ENCODE peak calls at places on chromosome 18, in four cellular contexts. T is A549, Z is nephron progenitor cell, U is IMR-90. A is an unnamed sample.

GRCh38 chr18:71784777-71785176 is 759.4 kb downstream of the CBLN2 start:
- DNase-seq in T (peak), Z (peak), U (no peak), A (no peak)

GRCh38 chr18:62425465-62426190 is 97.2 kb upstream of the ZCCHC2 start:
- DNase-seq in T (peak), Z (peak), U (peak), A (no peak)

GRCh38 chr18:76434452-76434851 is 60.6 kb downstream of the ZNF516 start:
- DNase-seq in T (no peak), Z (no peak), U (no peak), A (no peak)

GRCh38 chr18:45854036-45854586 is 28.6 kb downstream of the SIGLEC15 start:
- DNase-seq in T (no peak), Z (no peak), U (no peak), A (no peak)

GRCh38 chr18:10935588-10935987 is 213.8 kb downstream of the PIEZO2 start:
- DNase-seq in T (no peak), Z (no peak), U (no peak), A (no peak)

GRCh38 chr18:57447154-57447621 is 12.0 kb downstream of the ONECUT2 start:
- DNase-seq in T (no peak), Z (peak), U (peak), A (no peak)

GRCh38 chr18:47209166-47209565 is 33.0 kb upstream of the IER3IP1 start:
- DNase-seq in T (no peak), Z (no peak), U (no peak), A (no peak)

GRCh38 chr18:37364237-37364636 is 201.4 kb downstream of the CELF4 start:
- DNase-seq in T (no peak), Z (no peak), U (no peak), A (no peak)

GRCh38 chr18:35178260-35178659 is 62.6 kb upstream of the ZNF397 start:
- DNase-seq in T (no peak), Z (no peak), U (peak), A (no peak)

GRCh38 chr18:32529737-32530420 is 59.2 kb upstream of the GAREM1 start:
- DNase-seq in T (no peak), Z (no peak), U (no peak), A (no peak)

GRCh38 chr18:79366177-79367094 is 29.3 kb upstream of the NFATC1 start:
- DNase-seq in T (no peak), Z (no peak), U (peak), A (no peak)

GRCh38 chr18:475202-475624 is 25.3 kb downstream of the COLEC12 start:
- DNase-seq in T (no peak), Z (peak), U (peak), A (no peak)

GRCh38 chr18:28357785-28358401 is 181.0 kb upstream of the CDH2 start:
- DNase-seq in T (peak), Z (no peak), U (no peak), A (no peak)

GRCh38 chr18:66511810-66512209 is 92.1 kb downstream of the CDH19 start:
- DNase-seq in T (peak), Z (no peak), U (no peak), A (no peak)

GRCh38 chr18:24702001-24702400 is 241.6 kb downstream of the HRH4 start:
- DNase-seq in T (no peak), Z (no peak), U (no peak), A (no peak)

GRCh38 chr18:23994361-23994902 is 20.1 kb upstream of the TTC39C start:
- DNase-seq in T (peak), Z (no peak), U (peak), A (no peak)

GRCh38 chr18:9401166-9401565 is 66.6 kb downstream of the TWSG1 start:
- DNase-seq in T (no peak), Z (no peak), U (no peak), A (no peak)

GRCh38 chr18:41870191-41870590 is 84.8 kb upstream of the PIK3C3 start:
- DNase-seq in T (no peak), Z (no peak), U (no peak), A (no peak)

GRCh38 chr18:72107647-72108046 is 436.5 kb downstream of the CBLN2 start:
- DNase-seq in T (peak), Z (no peak), U (no peak), A (no peak)

GRCh38 chr18:8662574-8663255 is 42.6 kb upstream of the MTCL1 start:
- DNase-seq in T (no peak), Z (no peak), U (no peak), A (no peak)

GRCh38 chr18:26549486-26550435 is 1.4 kb upstream of the KCTD1 start:
- DNase-seq in T (peak), Z (peak), U (peak), A (peak)

GRCh38 chr18:40133253-40133652 is 1821.8 kb upstream of the PIK3C3 start:
- DNase-seq in T (no peak), Z (no peak), U (no peak), A (no peak)

GRCh38 chr18:61400714-61401113 is 67.5 kb downstream of the CDH20 start:
- DNase-seq in T (no peak), Z (no peak), U (peak), A (no peak)

GRCh38 chr18:44589709-44590108 is 91.0 kb upstream of the SETBP1 start:
- DNase-seq in T (no peak), Z (no peak), U (peak), A (no peak)

GRCh38 chr18:44594779-44595467 is 85.8 kb upstream of the SETBP1 start:
- DNase-seq in T (no peak), Z (no peak), U (peak), A (no peak)

GRCh38 chr18:44588466-44588865 is 92.2 kb upstream of the SETBP1 start:
- DNase-seq in T (no peak), Z (no peak), U (no peak), A (no peak)

GRCh38 chr18:44590976-44591375 is 89.7 kb upstream of the SETBP1 start:
- DNase-seq in T (no peak), Z (no peak), U (no peak), A (no peak)

DNA sequence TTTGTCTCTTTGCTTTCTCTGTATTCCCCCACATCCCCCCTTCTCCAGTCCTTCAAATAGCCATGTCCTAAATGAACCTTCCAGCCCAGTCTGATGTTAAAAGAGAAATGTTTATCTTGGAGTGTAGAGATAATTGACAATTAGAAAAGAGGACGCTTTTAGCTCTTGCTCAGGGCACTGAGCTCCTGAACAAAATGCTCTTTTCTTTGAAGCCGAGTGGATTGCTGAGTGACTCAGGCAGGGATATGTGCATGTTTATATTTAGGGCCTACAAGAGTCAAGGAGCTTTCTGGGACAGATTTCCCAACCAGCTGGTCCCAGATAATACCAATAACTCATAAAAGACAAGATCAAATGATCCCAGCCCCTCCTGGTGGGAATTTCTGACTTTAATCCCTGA is 88.0 kb upstream of the SETBP1 start:
- DNase-seq in T (no peak), Z (no peak), U (peak), A (no peak)
- TF ChIP-seq CTCF in T (no peak), Z (no peak), U (no peak), A (no peak)

GRCh38 chr18:50310080-50310479 is 22.6 kb upstream of the CXXC1 start:
- DNase-seq in T (no peak), Z (no peak), U (no peak), A (no peak)

GRCh38 chr18:50311573-50312106 is 24.1 kb upstream of the CXXC1 start:
- DNase-seq in T (no peak), Z (no peak), U (no peak), A (no peak)

GRCh38 chr18:50313873-50314460 is 26.5 kb upstream of the CXXC1 start:
- DNase-seq in T (no peak), Z (no peak), U (no peak), A (no peak)

GRCh38 chr18:50313031-50313607 is 25.6 kb upstream of the CXXC1 start:
- DNase-seq in T (no peak), Z (no peak), U (no peak), A (no peak)

GRCh38 chr18:50312296-50313030 is 25.0 kb upstream of the CXXC1 start:
- DNase-seq in T (no peak), Z (no peak), U (no peak), A (no peak)
- TF ChIP-seq CTCF in T (no peak), Z (no peak), U (no peak), A (no peak)

GRCh38 chr18:3885209-3885792 is 435.3 kb downstream of the TGIF1 start:
- DNase-seq in T (peak), Z (no peak), U (no peak), A (no peak)
- TF ChIP-seq CTCF in T (peak), Z (no peak), U (no peak), A (no peak)

DNA sequence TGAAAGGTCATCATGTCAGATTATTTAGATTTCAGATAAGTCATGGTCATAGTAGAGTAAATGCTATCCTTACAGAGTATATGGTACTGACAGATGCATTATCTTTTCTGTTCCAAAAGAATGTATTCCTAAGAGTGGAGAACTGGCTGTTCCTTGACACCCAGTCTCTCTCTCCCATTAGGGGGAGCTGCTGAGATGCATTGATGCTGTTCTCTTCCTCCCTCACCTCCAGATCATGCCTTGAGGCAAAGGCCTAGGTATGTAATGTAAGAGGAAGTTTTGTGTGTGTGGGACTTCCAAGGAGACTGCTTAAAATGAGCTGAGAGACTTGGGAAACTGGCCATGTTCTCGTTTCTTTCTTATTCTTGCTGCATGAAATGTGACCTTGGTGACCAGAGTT is 979.5 kb upstream of the CELF4 start:
- DNase-seq in T (peak), Z (peak), U (no peak), A (no peak)
- TF ChIP-seq CTCF in T (no peak), Z (peak), U (no peak), A (no peak)

DNA sequence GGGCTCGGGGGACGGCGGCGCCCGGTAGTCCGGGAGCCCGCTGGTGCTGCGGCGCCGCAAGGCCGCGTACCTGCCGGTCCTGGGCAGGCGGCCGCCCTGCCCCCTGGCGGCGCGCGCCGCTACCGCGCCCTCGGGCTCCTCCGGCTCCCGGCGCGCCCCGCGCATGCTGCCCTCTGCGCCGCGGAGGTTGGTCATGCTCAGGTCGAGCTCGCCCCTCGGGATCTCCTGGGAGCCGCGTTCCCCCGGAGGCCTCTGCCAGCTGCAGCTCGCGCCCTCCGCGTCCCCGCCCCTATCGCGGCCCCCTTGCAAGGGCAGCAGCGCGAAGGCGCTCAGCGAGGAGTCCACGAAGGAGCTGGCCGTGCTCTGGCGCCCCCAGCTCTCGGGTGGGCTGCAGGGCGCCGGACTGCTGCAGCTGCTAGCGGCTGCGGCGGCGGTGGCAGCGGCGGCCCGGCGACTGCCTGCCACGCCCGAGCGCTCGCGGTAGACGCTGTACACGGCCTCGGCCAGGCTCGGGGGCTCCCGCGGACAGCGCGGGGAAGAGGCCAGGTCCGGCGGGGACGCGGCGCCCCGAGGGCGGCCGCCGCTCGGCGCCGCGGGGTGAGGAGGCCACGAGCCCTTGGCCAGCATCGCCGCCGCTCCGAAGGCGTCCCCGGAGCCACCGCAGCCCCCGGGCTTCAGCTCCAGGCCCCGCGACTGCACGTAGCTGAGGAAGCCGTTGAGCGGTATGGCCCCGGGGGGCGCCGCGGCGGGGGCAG is 4.5 kb downstream of the TMEM200C start:
- DNase-seq in T (peak), Z (peak), U (no peak), A (peak)
- TF ChIP-seq CTCF in T (peak), Z (no peak), U (peak), A (no peak)

DNA sequence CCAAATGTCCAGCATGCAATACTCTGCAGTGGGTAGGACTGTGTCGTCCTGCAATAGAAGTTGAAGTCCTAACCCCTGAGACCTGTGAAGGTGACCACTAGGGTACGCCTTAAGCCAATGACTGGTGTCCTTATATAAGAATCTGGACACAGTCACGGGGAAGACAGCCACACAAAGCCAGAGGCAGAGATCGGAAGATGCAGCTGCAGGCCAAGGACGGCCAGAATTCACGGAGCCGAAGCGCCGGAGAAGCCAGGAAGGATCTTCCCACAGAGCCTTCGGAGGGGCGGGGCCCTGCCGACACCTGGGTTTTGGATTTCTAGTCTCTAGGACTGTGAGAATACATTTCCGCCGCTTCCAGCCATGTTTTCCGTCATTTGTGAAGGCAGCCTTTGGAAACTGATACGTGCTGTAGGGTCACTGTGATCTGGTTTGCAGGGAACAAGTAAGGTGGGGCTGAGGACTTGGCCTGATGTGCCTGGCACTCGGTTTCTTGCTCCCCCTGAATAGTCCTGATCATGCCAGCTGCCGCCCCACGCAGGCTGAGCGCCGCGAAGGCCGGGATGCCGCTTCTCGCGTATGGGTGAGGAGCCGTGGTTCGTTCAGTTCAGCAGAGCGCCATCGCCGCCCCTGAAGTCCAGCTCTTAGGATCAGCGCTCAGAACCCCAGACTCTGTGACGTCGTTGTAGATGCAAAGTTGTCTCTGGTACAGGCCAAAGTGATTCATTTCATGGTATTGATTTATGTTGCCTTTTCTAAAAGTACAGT is 38.7 kb downstream of the PTGR3 start:
- DNase-seq in T (no peak), Z (no peak), U (no peak), A (no peak)
- TF ChIP-seq CTCF in T (no peak), Z (no peak), U (no peak), A (no peak)

GRCh38 chr18:12046751-12047335 is 46.8 kb upstream of the ANKRD62 start:
- DNase-seq in T (no peak), Z (no peak), U (no peak), A (no peak)
- TF ChIP-seq CTCF in T (peak), Z (peak), U (no peak), A (no peak)

DNA sequence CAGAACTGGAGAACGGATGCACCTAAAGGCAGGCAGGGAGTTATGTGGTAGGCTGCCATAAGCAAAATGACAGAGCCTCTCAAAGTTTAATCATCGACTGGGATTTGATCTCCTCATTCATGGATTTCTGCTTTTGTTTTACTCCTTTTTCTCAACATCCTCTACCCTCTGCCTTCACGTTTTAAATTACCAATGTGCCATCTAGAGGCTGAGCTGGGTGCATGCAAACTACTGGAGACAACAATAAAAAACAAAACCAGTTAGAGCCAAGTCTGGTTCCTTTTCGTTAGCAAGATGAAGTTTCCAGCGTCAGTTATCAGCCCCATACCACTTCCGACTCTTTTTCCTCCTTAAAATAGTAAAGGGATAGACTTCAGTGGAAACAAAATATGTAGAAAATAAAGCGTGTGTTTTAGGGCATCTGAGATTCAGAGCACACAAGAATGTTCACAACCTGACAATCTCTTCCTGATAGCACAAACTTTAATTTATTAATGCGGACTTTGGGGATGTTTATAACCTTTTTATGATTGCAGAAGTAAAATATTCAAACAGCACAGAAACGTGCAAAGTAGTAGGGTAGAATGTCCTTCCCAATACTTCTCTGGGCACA is 117.0 kb downstream of the LAMA1 start:
- DNase-seq in T (no peak), Z (no peak), U (peak), A (no peak)
- TF ChIP-seq CTCF in T (peak), Z (peak), U (peak), A (no peak)

A was measured in activated B cell treated with CpG ODN at 0.5 μM for 24 hours.